ENCODE peak calls at places on chromosomes 5 and 9, in five cellular contexts. O is H9, W is H1, S is neuronal stem cell, Z is IMR-90. M is an unnamed sample.

GRCh38 chr5:684771-685216 is 8.4 kb downstream of the TPPP start:
- DNase-seq in O (peak; percentile 22), W (no peak), S (no peak), Z (no peak), M (no peak)

GRCh38 chr9:128340691-128341434 is 536 bp downstream of the SLC27A4 start:
- DNase-seq in O (peak; percentile 41), W (no peak), S (no peak), Z (no peak), M (peak; percentile 10)

GRCh38 chr9:121895274-121895835 is 197.8 kb downstream of the TTLL11 start:
- DNase-seq in O (no peak), W (no peak), S (no peak), Z (no peak), M (no peak)

GRCh38 chr9:68749579-68750159 is 44.6 kb downstream of the PIP5K1B start:
- DNase-seq in O (no peak), W (no peak), S (no peak), Z (no peak), M (peak; percentile 93)

GRCh38 chr9:129245276-129245675 is 67.2 kb upstream of the IER5L start:
- DNase-seq in O (no peak), W (no peak), S (no peak), Z (peak; percentile 46), M (peak; percentile 20)

GRCh38 chr5:68086857-68087256 is 128.7 kb upstream of the PIK3R1 start:
- DNase-seq in O (no peak), W (no peak), S (no peak), Z (peak; percentile 81), M (no peak)

GRCh38 chr5:137252513-137252912 is 246.6 kb downstream of the SPOCK1 start:
- DNase-seq in O (no peak), W (no peak), S (no peak), Z (peak; percentile 56), M (no peak)

GRCh38 chr9:2857564-2858198 is 13.8 kb upstream of the PUM3 start:
- DNase-seq in O (peak; percentile 55), W (no peak), S (peak; percentile 69), Z (peak; percentile 66), M (peak; percentile 66)

GRCh38 chr9:110337727-110338522 is at the start of gene TXNDC8:
- DNase-seq in O (no peak), W (no peak), S (no peak), Z (peak; percentile 74), M (no peak)

GRCh38 chr9:98148486-98148885 is 29.5 kb upstream of the TRIM14 start:
- DNase-seq in O (no peak), W (no peak), S (no peak), Z (no peak), M (peak; percentile 76)

GRCh38 chr5:63743096-63743798 is 219.0 kb downstream of the HTR1A start:
- DNase-seq in O (no peak), W (no peak), S (no peak), Z (no peak), M (no peak)

GRCh38 chr5:10726913-10727517 is 34.0 kb downstream of the DAP start:
- DNase-seq in O (no peak), W (no peak), S (no peak), Z (no peak), M (no peak)

GRCh38 chr5:31639488-31640011 is 619 bp downstream of the PDZD2 start:
- DNase-seq in O (no peak), W (no peak), S (no peak), Z (no peak), M (no peak)

GRCh38 chr5:133520991-133521706 is 91.2 kb downstream of the FSTL4 start:
- DNase-seq in O (no peak), W (no peak), S (no peak), Z (no peak), M (no peak)

GRCh38 chr9:10265102-10265708 is 347.6 kb downstream of the PTPRD start:
- DNase-seq in O (no peak), W (no peak), S (no peak), Z (peak; percentile 82), M (no peak)

GRCh38 chr5:177296581-177296980 is 6.9 kb downstream of the RAB24 start:
- DNase-seq in O (no peak), W (no peak), S (no peak), Z (no peak), M (no peak)

GRCh38 chr5:39947657-39948056 is 522.9 kb upstream of the DAB2 start:
- DNase-seq in O (no peak), W (no peak), S (no peak), Z (peak; percentile 2), M (no peak)

GRCh38 chr5:31238497-31238896 is 45.0 kb downstream of the CDH6 start:
- DNase-seq in O (no peak), W (no peak), S (no peak), Z (no peak), M (no peak)

GRCh38 chr9:5062631-5063030 is 77.6 kb downstream of the JAK2 start:
- DNase-seq in O (no peak), W (no peak), S (no peak), Z (no peak), M (no peak)

GRCh38 chr5:15203376-15203775 is 296.6 kb upstream of the FBXL7 start:
- DNase-seq in O (no peak), W (no peak), S (no peak), Z (peak; percentile 34), M (no peak)

GRCh38 chr9:122444366-122444765 is 33.4 kb downstream of the OR1J1 start:
- DNase-seq in O (no peak), W (no peak), S (no peak), Z (peak; percentile 84), M (no peak)

GRCh38 chr5:94362857-94363256 is 255.5 kb downstream of the KIAA0825 start:
- DNase-seq in O (no peak), W (no peak), S (no peak), Z (no peak), M (no peak)

GRCh38 chr9:131436386-131436785 is 42.5 kb downstream of the PRRC2B start:
- DNase-seq in O (peak; percentile 55), W (no peak), S (no peak), Z (no peak), M (no peak)

GRCh38 chr9:86749530-86750275 is 197.6 kb downstream of the GAS1 start:
- DNase-seq in O (no peak), W (no peak), S (no peak), Z (peak; percentile 94), M (no peak)

GRCh38 chr9:86352440-86353106 is 1.6 kb downstream of the TUT7 start:
- DNase-seq in O (no peak), W (no peak), S (no peak), Z (no peak), M (no peak)

GRCh38 chr9:126448136-126448535 is 121.5 kb downstream of the MVB12B start:
- DNase-seq in O (no peak), W (no peak), S (no peak), Z (no peak), M (no peak)
- H3K23ac ChIP-seq in O (no peak overlapping the region), W (no peak overlapping the region), S (no peak overlapping the region), Z (no peak overlapping the region), M (no peak overlapping the region)

GRCh38 chr9:127131871-127132270 is 9.4 kb upstream of the ANGPTL2 start:
- DNase-seq in O (peak; percentile 19), W (no peak), S (no peak), Z (peak; percentile 80), M (peak; percentile 93)
- H3K18ac ChIP-seq in O (no peak overlapping the region), W (no peak overlapping the region), S (no peak overlapping the region), Z (peak overlapping the region; percentile 84), M (no peak overlapping the region)

GRCh38 chr5:141398608-141399007 is 861 bp downstream of the PCDHGB5 start:
- DNase-seq in O (no peak), W (no peak), S (no peak), Z (no peak), M (no peak)
- H3K9me3 ChIP-seq in O (peaks cover 37% of the 10 kb centered on the region), W (peaks cover 45% of the 10 kb centered on the region), S (peaks cover 72% of the 10 kb centered on the region), Z (peaks cover 49% of the 10 kb centered on the region), M (peaks cover 34% of the 10 kb centered on the region)

GRCh38 chr9:71830131-71830530 is 61.8 kb upstream of the CEMIP2 start:
- DNase-seq in O (no peak), W (no peak), S (no peak), Z (no peak), M (no peak)
- H3K23ac ChIP-seq in O (no peak overlapping the region), W (no peak overlapping the region), S (no peak overlapping the region), Z (no peak overlapping the region), M (no peak overlapping the region)

GRCh38 chr5:150131978-150132694 is 23.5 kb downstream of the PDGFRB start:
- DNase-seq in O (no peak), W (no peak), S (no peak), Z (peak; percentile 19), M (no peak)
- H3K18ac ChIP-seq in O (no peak overlapping the region), W (no peak overlapping the region), S (no peak overlapping the region), Z (peak overlapping the region; percentile 30), M (no peak overlapping the region)

GRCh38 chr5:50328193-50328729 is 112.8 kb downstream of the EMB start:
- DNase-seq in O (no peak), W (no peak), S (no peak), Z (no peak), M (no peak)

GRCh38 chr5:50320131-50320749 is 120.8 kb downstream of the EMB start:
- DNase-seq in O (no peak), W (no peak), S (no peak), Z (no peak), M (no peak)

DNA sequence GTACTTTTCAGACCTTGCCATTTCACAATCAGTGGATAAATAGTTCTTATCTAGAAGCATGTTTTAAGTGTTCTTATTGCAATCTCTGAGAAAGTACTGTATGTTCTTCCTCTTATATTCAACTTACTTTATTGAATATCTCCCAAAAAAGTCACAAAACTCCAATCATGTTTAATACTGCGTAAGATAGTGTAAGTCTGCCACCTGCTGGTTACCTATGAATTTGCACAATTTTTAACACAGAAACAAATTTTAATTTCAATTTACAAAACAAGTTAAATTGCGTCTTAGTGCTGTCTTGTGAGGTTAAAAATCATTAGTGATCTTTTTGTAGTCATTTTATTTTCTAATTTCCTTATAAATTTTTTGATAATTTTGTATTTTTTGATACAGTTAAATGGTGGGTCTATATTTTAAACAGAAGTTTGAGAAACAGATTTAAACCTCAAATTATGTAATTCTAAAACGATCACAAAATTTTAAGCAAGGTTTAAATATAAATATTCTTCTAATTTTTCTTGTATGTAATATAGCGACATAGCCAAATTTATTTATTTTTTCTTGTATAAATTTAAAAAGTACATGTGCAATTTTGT is 115.8 kb downstream of the EMB start:
- DNase-seq in O (no peak), W (no peak), S (no peak), Z (peak; percentile 28), M (no peak)
- H3K9me3 ChIP-seq in O (peaks cover 67% of the 10 kb centered on the region), W (peaks cover 51% of the 10 kb centered on the region), S (no peaks in the 10 kb centered on the region), Z (no peaks in the 10 kb centered on the region), M (peaks cover 7% of the 10 kb centered on the region)

DNA sequence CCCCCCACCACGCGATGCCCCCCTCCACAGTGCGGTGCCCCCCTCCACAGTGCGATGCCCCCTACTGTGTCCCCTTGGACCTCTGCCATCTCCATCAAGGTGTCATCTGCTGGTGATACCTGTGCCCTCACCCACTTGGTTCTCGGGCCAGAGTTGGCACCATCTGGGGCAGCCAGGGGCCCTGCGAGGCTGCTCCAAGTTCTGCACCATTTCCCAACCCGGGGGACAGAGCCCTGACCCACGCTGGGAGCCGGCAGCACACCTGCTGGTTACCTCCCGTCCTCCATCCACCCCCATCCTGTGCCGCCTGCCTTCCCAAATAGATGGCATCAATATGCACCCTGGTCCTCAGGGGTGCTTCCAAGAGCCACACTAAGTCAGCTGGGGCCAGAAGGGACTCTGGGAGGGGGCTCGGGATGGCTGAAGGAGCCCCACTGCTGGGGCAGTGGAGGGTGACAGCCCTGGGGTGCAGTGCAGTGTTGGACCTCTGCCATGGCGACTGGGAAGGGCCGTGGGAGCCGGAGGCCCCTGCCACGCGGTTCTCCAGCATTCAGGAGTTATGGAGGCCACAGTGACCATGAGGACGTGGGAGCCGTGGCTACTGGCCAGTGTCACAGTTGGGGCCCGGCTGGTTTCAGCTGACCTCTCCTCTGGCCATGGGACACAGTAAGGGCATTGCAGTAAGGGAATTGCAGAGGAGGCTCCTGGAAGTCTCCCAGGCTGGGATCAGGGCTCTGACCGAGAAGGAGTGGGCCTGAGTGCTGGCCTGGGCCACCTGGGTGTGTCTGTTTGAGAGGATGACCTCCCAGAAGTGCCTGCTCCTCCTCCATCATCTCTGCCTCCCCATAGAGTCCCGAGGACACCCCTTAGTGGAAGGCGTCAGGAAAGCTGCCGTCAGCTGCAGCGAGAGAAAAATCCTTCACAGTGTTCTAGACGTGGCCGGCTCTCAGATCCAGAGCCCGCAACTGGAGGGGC is 44.2 kb upstream of the NOTCH1 start:
- DNase-seq in O (no peak), W (no peak), S (no peak), Z (no peak), M (no peak)
- H3K23ac ChIP-seq in O (no peak overlapping the region), W (no peak overlapping the region), S (peak overlapping the region; percentile 14), Z (no peak overlapping the region), M (no peak overlapping the region)

M was measured in trophoblast cell.